ENCODE peak calls at places on chromosomes 1 and 21, in six cellular contexts. D is heart right ventricle, J is bronchial epithelial cell, F is NCI-H510A treated with DMSO at 0.1 percent for 48 hours, G is T1000, R is endothelial cell. U is an unnamed sample.

GRCh38 chr1:175520186-175520585 is 223.2 kb downstream of the TNR start:
- DNase-seq in D (no peak), J (no peak), F (peak), G (no peak), R (no peak), U (no peak)

GRCh38 chr1:178310685-178311105 is 186.1 kb downstream of the CLEC20A start:
- DNase-seq in D (no peak), J (peak), F (peak), G (peak), R (peak), U (peak)

GRCh38 chr1:52190500-52191252 is 48.8 kb downstream of the ZFYVE9 start:
- DNase-seq in D (no peak), J (no peak), F (no peak), G (no peak), R (no peak), U (no peak)

GRCh38 chr1:211752317-211752716 is 76.9 kb upstream of the NEK2 start:
- DNase-seq in D (no peak), J (no peak), F (no peak), G (no peak), R (no peak), U (no peak)

GRCh38 chr1:214318356-214318755 is 37.4 kb downstream of the SMYD2 start:
- DNase-seq in D (no peak), J (no peak), F (no peak), G (no peak), R (no peak), U (no peak)

GRCh38 chr1:222358100-222358499 is 189.8 kb downstream of the HHIPL2 start:
- DNase-seq in D (no peak), J (no peak), F (no peak), G (no peak), R (no peak), U (no peak)

GRCh38 chr1:99228153-99228552 is 36.1 kb upstream of the PLPPR4 start:
- DNase-seq in D (no peak), J (no peak), F (no peak), G (no peak), R (no peak), U (no peak)

GRCh38 chr21:45055861-45056260 is 18.5 kb upstream of the ADARB1 start:
- DNase-seq in D (no peak), J (no peak), F (no peak), G (no peak), R (no peak), U (no peak)

GRCh38 chr1:80534606-80535360 is 1266.0 kb upstream of the ADGRL2 start:
- DNase-seq in D (no peak), J (peak), F (no peak), G (no peak), R (no peak), U (no peak)

GRCh38 chr21:45537111-45537745 is 5.0 kb downstream of the SLC19A1 start:
- DNase-seq in D (no peak), J (no peak), F (no peak), G (no peak), R (no peak), U (no peak)

GRCh38 chr1:3630914-3631313 is 6.1 kb downstream of the TPRG1L start:
- DNase-seq in D (no peak), J (no peak), F (no peak), G (no peak), R (no peak), U (no peak)

GRCh38 chr21:33640697-33641338 is 723 bp downstream of the CRYZL1 start:
- DNase-seq in D (no peak), J (peak), F (peak), G (no peak), R (no peak), U (peak)

GRCh38 chr1:231937013-231937754 is 310.6 kb downstream of the DISC1 start:
- DNase-seq in D (peak), J (no peak), F (peak), G (no peak), R (no peak), U (no peak)

GRCh38 chr1:117371436-117372151 is 4.3 kb downstream of the MAN1A2 start:
- DNase-seq in D (no peak), J (no peak), F (no peak), G (no peak), R (no peak), U (peak)

GRCh38 chr1:183528577-183528976 is 56.3 kb downstream of the SMG7 start:
- DNase-seq in D (no peak), J (no peak), F (no peak), G (no peak), R (no peak), U (no peak)